ENCODE peak calls at places on chromosomes 16 and 17, in five cellular contexts. B is HCT116, F is upper lobe of left lung, O is heart left ventricle, M is HepG2. P is an unnamed sample.

GRCh38 chr17:61483778-61484116 is 31.5 kb downstream of the TBX4 start:
- ATAC-seq in F (no peak), M (no peak), B (no peak), O (no peak), P (no peak)

GRCh38 chr17:28841901-28842281 is 699 bp downstream of the FAM222B start:
- ATAC-seq in F (no peak), B (peak; percentile 13), M (peak; percentile 61), O (no peak), P (peak; percentile 13)

GRCh38 chr17:50056961-50057330 is 1.0 kb downstream of the ITGA3 start:
- ATAC-seq in O (no peak), B (no peak), M (no peak), F (no peak), P (no peak)

GRCh38 chr17:6857904-6858303 is 26.4 kb upstream of the TEKT1 start:
- ATAC-seq in F (no peak), O (no peak), M (no peak), B (no peak), P (no peak)

GRCh38 chr16:86772671-86773338 is 194.5 kb downstream of the FOXL1 start:
- ATAC-seq in M (no peak), O (no peak), F (peak; percentile 4), B (no peak), P (no peak)

GRCh38 chr16:89711601-89712475 is 8.9 kb downstream of the VPS9D1 start:
- ATAC-seq in M (peak; percentile 1), O (no peak), F (peak; percentile 76), B (peak; percentile 86), P (no peak)

GRCh38 chr17:39935896-39936295 is 8.4 kb downstream of the LRRC3C start:
- ATAC-seq in O (no peak), B (peak; percentile 59), M (peak; percentile 3), F (no peak), P (no peak)

GRCh38 chr16:17339764-17340541 is 130.8 kb downstream of the XYLT1 start:
- ATAC-seq in O (no peak), B (peak; percentile 17), F (no peak), M (no peak), P (peak; percentile 58)

GRCh38 chr17:2238432-2239169 is 65.0 kb downstream of the SMG6 start:
- ATAC-seq in F (no peak), O (peak; percentile 56), B (no peak), M (no peak), P (peak; percentile 44)

GRCh38 chr16:72084445-72084844 is 9.0 kb downstream of the TXNL4B start:
- ATAC-seq in O (no peak), F (no peak), B (no peak), M (no peak), P (no peak)

GRCh38 chr17:80990921-80991644 is 558 bp upstream of the CHMP6 start:
- ATAC-seq in O (no peak), F (no peak), B (peak; percentile 15), M (peak; percentile 45), P (no peak)

GRCh38 chr17:4156750-4157381 is 13.9 kb downstream of the CYB5D2 start:
- ATAC-seq in O (no peak), F (no peak), B (no peak), M (peak; percentile 61), P (no peak)

GRCh38 chr17:73068322-73069153 is 23.9 kb downstream of the SLC39A11 start:
- ATAC-seq in F (peak; percentile 45), M (peak; percentile 94), B (no peak), O (no peak), P (no peak)

GRCh38 chr17:16002708-16003265 is 3.2 kb downstream of the TTC19 start:
- ATAC-seq in B (no peak), M (no peak), F (no peak), O (no peak), P (no peak)

GRCh38 chr16:55179858-55180585 is 144.0 kb upstream of the IRX6 start:
- ATAC-seq in O (no peak), B (no peak), F (peak; percentile 52), M (no peak), P (no peak)

GRCh38 chr16:71914802-71915201 is 19.5 kb downstream of the IST1 start:
- ATAC-seq in F (no peak), O (no peak), M (peak; percentile 49), B (no peak), P (no peak)

GRCh38 chr16:56946767-56947603 is 14.8 kb upstream of the CETP start:
- ATAC-seq in F (peak; percentile 2), O (no peak), B (no peak), M (peak; percentile 7), P (peak; percentile 29)

GRCh38 chr16:47129755-47130435 is 13.8 kb downstream of the NETO2 start:
- ATAC-seq in M (no peak), O (no peak), B (no peak), F (no peak), P (no peak)

GRCh38 chr16:284204-285120 is 1.5 kb downstream of the PDIA2 start:
- ATAC-seq in M (no peak), O (no peak), B (peak; percentile 9), F (no peak), P (no peak)

GRCh38 chr17:5344914-5345313 is 62.8 kb downstream of the RABEP1 start:
- ATAC-seq in B (no peak), M (no peak), F (no peak), O (no peak), P (no peak)

GRCh38 chr16:3235856-3236669 is 1.1 kb upstream of the ZNF200 start:
- ATAC-seq in F (no peak), O (no peak), B (no peak), M (no peak), P (no peak)

GRCh38 chr17:74677558-74678466 is 34.9 kb downstream of the CD300LF start:
- ATAC-seq in M (peak; percentile 57), O (no peak), B (peak; percentile 46), F (peak; percentile 91), P (peak; percentile 87)

GRCh38 chr16:50667497-50668367 is 13.4 kb downstream of the SNX20 start:
- ATAC-seq in M (peak; percentile 67), B (no peak), F (no peak), O (no peak), P (no peak)

GRCh38 chr17:34248807-34249496 is 6.1 kb upstream of the CCL2 start:
- ATAC-seq in B (no peak), O (no peak), F (no peak), M (no peak), P (no peak)

GRCh38 chr17:59230765-59231164 is 10.5 kb downstream of the GDPD1 start:
- ATAC-seq in B (no peak), O (no peak), M (no peak), F (no peak), P (no peak)

GRCh38 chr16:87832759-87833502 is 36.4 kb downstream of the SLC7A5 start:
- ATAC-seq in B (no peak), F (no peak), M (no peak), O (no peak), P (no peak)

GRCh38 chr17:31339906-31340661 is 18.7 kb upstream of the EVI2A start:
- ATAC-seq in B (no peak), O (peak; percentile 42), M (no peak), F (peak; percentile 57), P (no peak)

GRCh38 chr16:1874854-1875253 is 2.9 kb upstream of the MEIOB start:
- ATAC-seq in O (no peak), F (no peak), B (no peak), M (no peak), P (no peak)

GRCh38 chr16:75946058-75946457 is 219.8 kb upstream of the CPHXL start:
- ATAC-seq in B (no peak), M (no peak), O (no peak), F (no peak), P (no peak)

GRCh38 chr17:6713130-6713917 is at the start of gene SLC13A5:
- ATAC-seq in B (peak; percentile 58), M (peak; percentile 90), F (peak; percentile 53), O (no peak), P (no peak)

GRCh38 chr17:20086416-20087074 is 77.4 kb downstream of the SPECC1 start:
- ATAC-seq in B (no peak), F (no peak), M (peak; percentile 48), O (peak; percentile 53), P (peak; percentile 36)

GRCh38 chr16:78988361-78988992 is 612.1 kb downstream of the MAF start:
- ATAC-seq in F (no peak), B (peak; percentile 57), O (no peak), M (no peak), P (no peak)

GRCh38 chr17:59746849-59747445 is 39.5 kb downstream of the VMP1 start:
- ATAC-seq in B (peak; percentile 64), M (peak; percentile 69), O (no peak), F (peak; percentile 78), P (no peak)

GRCh38 chr16:11667824-11668589 is at the start of gene SNN:
- ATAC-seq in F (peak; percentile 95), O (peak; percentile 84), M (peak; percentile 81), B (peak; percentile 97), P (peak; percentile 94)

GRCh38 chr17:75826561-75827290 is 17.5 kb downstream of the UNC13D start:
- ATAC-seq in O (no peak), B (peak; percentile 9), M (peak; percentile 13), F (no peak), P (peak; percentile 6)
- TF ChIP-seq POLR2A in O (no peak), B (no peak), M (no peak), F (no peak), P (no peak)

DNA sequence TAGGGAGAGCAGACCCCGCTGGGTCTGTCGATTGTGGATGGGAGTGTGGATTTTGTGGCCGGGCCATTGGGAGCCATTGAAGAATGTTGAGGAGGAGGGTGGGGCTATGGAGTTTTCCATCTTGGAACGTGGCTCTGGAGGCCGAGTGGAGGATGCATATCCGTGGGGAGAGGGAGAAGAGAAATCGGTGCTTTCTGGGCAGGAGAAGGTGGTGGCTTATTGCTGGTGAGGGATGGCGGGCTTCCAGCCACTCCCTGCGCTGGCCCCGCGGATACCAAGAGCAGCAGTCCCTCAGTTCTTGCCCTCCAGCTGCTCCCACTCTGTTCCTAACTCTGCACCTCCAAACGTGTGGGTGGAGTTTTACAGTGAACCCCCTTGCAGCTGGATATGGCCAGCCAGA is 162.4 kb downstream of the CMIP start:
- ATAC-seq in F (no peak), O (no peak), B (no peak), M (no peak), P (no peak)
- H3K4me3 ChIP-seq in F (no peak overlapping the region), O (no peak overlapping the region), B (no peak overlapping the region), M (no peak overlapping the region), P (no peak overlapping the region)

DNA sequence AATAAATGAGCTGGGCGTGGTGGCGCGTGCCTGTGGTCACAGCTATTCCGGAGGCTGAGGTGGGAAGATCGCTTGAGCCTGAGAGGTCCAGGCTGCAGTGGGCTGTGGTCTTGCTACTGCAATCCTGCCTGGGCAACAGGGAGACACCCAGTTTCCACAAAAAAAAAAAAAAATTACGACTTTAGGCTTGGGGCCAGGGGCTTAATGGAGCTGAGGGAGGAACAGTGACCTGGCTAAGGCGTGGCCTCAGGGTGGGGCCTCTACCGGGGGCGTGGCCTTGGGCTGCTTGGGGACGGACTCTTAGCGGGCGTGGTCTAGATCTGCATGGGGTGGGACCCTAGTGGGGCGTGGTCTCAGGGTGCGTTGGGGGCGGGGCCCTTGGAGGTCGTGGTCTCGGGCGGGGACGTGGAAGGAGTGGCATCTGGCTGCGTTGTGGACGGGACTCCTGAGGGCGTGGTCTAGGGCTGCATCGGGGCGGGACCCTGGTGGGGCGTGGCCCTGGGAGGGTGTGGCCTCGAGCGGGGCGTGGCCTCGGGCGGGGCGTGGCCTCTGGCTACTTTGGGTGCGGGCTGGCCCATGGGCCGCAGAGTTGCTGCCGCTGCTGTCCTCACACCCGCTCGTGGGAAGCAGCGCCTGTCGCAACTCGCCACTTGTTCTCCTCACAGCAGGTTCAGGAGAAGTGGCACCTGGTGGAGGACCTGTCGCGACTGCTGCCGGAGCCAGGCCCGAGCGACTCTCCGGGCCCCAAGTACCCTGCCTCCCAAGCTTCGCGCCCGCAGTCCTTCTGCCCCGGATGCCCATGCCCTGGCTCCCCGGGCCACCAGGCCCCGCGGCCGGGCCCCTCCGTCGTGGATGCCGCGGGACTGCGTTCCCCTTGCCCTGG is 5.8 kb upstream of the C17orf99 start:
- ATAC-seq in M (peak; percentile 64), F (peak; percentile 89), O (peak; percentile 80), B (peak; percentile 79), P (peak; percentile 76)
- TF ChIP-seq POLR2A in M (no peak), F (peak; percentile 89), O (no peak), B (no peak), P (peak; percentile 9)

GRCh38 chr17:48555616-48556533 is 11.0 kb upstream of the HOXB2 start:
- ATAC-seq in B (no peak), F (no peak), O (no peak), M (no peak), P (no peak)
- H3K4me3 ChIP-seq in B (no peak overlapping the region), F (peak overlapping the region; percentile 40), O (peak overlapping the region; percentile 20), M (no peak overlapping the region), P (peak overlapping the region; percentile 57)

P was measured in gastroesophageal sphincter.